ENCODE peak calls at places on chromosomes 1 and 21, in eight cellular contexts. L, F, C, B, Q, J, Y and O are unnamed samples.
A peak's percentile ranks its signal among the peaks of the same experiment; 100 is the strongest.

GRCh38 chr1:235917267-235917811 is 50.6 kb upstream of the LYST start:
- DNase-seq in Q (peak; percentile 68), L (no peak), B (peak; percentile 53), C (peak; percentile 56), J (no peak), Y (peak; percentile 100), F (peak; percentile 58), O (peak; percentile 74)

GRCh38 chr1:95232646-95233320 is 1.2 kb upstream of the RWDD3 start:
- DNase-seq in Q (no peak), B (no peak), F (no peak), C (no peak), L (no peak), Y (peak; percentile 27), J (no peak), O (no peak)

GRCh38 chr1:35605071-35605881 is 32.2 kb downstream of the TFAP2E start:
- DNase-seq in C (no peak), J (no peak), Q (no peak), Y (no peak), L (no peak), F (no peak), B (no peak), O (no peak)

GRCh38 chr1:115557715-115558114 is 84.1 kb upstream of the VANGL1 start:
- DNase-seq in B (no peak), Q (no peak), L (peak; percentile 29), F (no peak), J (no peak), C (no peak), Y (no peak), O (no peak)

GRCh38 chr1:121566346-121566745 is 381.6 kb downstream of the SRGAP2C start:
- DNase-seq in J (no peak), Q (no peak), B (peak; percentile 17), C (no peak), F (no peak), L (no peak), Y (no peak), O (no peak)

GRCh38 chr1:219924348-219924747 is 4.0 kb downstream of the SLC30A10 start:
- DNase-seq in C (peak; percentile 29), B (no peak), F (no peak), Y (no peak), L (peak; percentile 98), Q (peak; percentile 42), J (no peak), O (no peak)

GRCh38 chr1:193747579-193747978 is 561.2 kb upstream of the B3GALT2 start:
- DNase-seq in Y (peak; percentile 24), C (no peak), L (no peak), B (no peak), F (no peak), Q (no peak), J (no peak), O (no peak)

GRCh38 chr1:80056179-80056578 is 1049.6 kb upstream of the ADGRL4 start:
- DNase-seq in C (no peak), J (no peak), F (no peak), B (no peak), Y (no peak), Q (no peak), L (no peak), O (no peak)

GRCh38 chr1:72438270-72438669 is 155.9 kb upstream of the NEGR1 start:
- DNase-seq in C (no peak), B (no peak), F (no peak), Y (peak; percentile 68), Q (no peak), L (no peak), J (no peak), O (no peak)

GRCh38 chr21:45419162-45419561 is 14.2 kb downstream of the COL18A1 start:
- DNase-seq in L (no peak), C (no peak), B (peak; percentile 13), Y (no peak), J (peak; percentile 29), Q (peak; percentile 2), F (no peak), O (no peak)

GRCh38 chr21:45948576-45949141 is 32.9 kb upstream of the COL6A1 start:
- DNase-seq in Y (no peak), F (no peak), C (no peak), L (no peak), B (no peak), J (peak; percentile 49), Q (no peak), O (no peak)

GRCh38 chr1:116472431-116472961 is 98.3 kb downstream of the CD58 start:
- DNase-seq in L (peak; percentile 74), Q (no peak), J (no peak), C (peak; percentile 49), Y (no peak), F (no peak), B (no peak), O (peak; percentile 83)

GRCh38 chr1:91700332-91700731 is 185.6 kb downstream of the TGFBR3 start:
- DNase-seq in B (no peak), F (no peak), L (no peak), Q (no peak), C (no peak), J (no peak), Y (peak; percentile 90), O (no peak)

GRCh38 chr1:41776896-41777431 is 141.8 kb downstream of the HIVEP3 start:
- DNase-seq in F (peak; percentile 86), C (no peak), L (no peak), B (no peak), Y (no peak), Q (peak; percentile 30), J (peak; percentile 97), O (no peak)

GRCh38 chr1:59083946-59084865 is 212.7 kb upstream of the FGGY start:
- DNase-seq in F (no peak), B (peak; percentile 36), L (no peak), J (no peak), Q (no peak), Y (peak; percentile 38), C (no peak), O (no peak)

GRCh38 chr1:209576798-209577197 is 6.7 kb upstream of the CAMK1G start:
- DNase-seq in J (peak; percentile 88), C (peak; percentile 89), B (peak; percentile 80), Y (peak; percentile 75), Q (peak; percentile 90), F (peak; percentile 83), L (peak; percentile 81), O (peak; percentile 86)

GRCh38 chr1:222788328-222789156 is 26.3 kb upstream of the DISP1 start:
- DNase-seq in C (no peak), L (no peak), Q (no peak), B (no peak), F (no peak), J (no peak), Y (no peak), O (no peak)

DNA sequence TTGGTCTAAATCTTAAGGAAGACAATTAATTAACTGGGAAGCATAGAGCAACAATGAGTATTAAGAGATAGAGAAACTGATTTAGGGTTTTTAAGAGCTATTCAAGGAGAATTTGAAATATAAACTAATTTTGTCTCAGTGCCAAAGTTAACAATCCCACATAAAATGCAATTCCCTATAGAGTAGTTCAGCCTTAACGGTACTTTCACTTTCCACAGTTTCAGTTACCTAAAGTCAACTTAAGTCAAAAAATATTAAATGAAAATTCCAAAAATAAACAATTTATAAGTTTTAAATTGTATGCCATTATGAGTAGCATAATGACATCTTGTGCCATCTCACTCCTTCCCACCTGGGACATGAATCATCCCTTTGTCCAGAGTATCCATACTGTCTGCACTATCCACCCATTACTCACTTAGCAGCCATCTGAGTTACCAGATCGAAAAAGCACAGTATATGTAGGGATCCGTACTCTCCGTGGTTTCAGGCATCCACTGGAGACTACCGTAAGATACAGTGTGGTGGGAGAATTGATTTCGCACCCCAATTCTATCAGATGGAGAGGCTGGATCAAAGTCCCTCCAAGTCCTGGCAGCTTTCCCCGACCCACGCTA is 4.8 kb upstream of the SARS1 start:
- DNase-seq in J (no peak), Y (peak; percentile 65), Q (no peak), L (peak; percentile 35), F (no peak), B (no peak), C (no peak), O (no peak)
- H3K4me3 ChIP-seq in J (peak overlapping the region; percentile 18), Y (no peak overlapping the region), Q (no peak overlapping the region), L (peak overlapping the region; percentile 34), F (peak overlapping the region; percentile 3), B (no peak overlapping the region), C (no peak overlapping the region), O (no peak overlapping the region)

DNA sequence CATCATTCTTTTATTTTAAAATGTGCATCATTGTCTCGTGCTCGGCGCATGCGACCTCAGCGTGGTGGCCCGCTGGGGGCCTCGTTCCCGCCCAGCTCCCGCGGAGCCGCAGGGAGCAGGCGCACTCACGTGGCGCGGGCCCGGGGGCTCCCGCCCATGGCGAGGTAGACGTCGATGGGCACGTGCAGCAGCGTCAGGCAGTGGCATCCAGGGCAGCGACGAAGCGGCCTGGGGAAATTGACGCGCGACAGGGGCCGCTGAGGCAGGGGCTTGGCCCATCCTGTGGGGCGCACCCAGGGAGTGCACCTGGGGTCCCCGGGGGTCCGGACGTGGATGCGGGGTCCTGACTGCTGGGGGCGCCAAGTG is 994 bp downstream of the FAM229A start:
- DNase-seq in F (no peak), J (no peak), C (no peak), L (no peak), Y (no peak), B (no peak), Q (no peak), O (no peak)
- H3K4me3 ChIP-seq in F (peak overlapping the region; percentile 40), J (peak overlapping the region; percentile 50), C (no peak overlapping the region), L (peak overlapping the region; percentile 42), Y (no peak overlapping the region), B (no peak overlapping the region), Q (peak overlapping the region; percentile 67), O (no peak overlapping the region)

DNA sequence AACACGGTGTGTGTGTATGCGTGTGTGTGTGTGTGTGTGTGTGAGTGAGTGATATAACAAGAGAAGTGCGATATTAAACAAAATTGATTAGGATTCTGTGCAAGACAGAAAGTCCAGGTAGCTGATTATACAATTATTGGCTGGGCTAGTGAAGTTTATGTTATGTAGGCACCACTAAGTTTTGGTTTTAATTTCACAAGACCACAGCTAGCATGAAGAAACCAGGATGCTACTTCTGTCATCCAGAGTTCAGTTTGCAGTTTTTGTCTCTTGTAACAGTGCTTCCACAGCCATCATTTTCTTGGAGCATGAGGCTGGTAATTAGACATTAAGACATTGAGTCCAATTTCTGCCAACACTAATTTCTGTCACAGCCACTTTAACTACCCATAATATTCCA is 1590.2 kb upstream of the B3GALT2 start:
- DNase-seq in B (no peak), Y (no peak), J (no peak), L (no peak), C (no peak), Q (no peak), F (no peak), O (no peak)
- H3K4me3 ChIP-seq in B (no peak overlapping the region), Y (no peak overlapping the region), J (no peak overlapping the region), L (no peak overlapping the region), C (no peak overlapping the region), Q (no peak overlapping the region), F (no peak overlapping the region), O (no peak overlapping the region)

DNA sequence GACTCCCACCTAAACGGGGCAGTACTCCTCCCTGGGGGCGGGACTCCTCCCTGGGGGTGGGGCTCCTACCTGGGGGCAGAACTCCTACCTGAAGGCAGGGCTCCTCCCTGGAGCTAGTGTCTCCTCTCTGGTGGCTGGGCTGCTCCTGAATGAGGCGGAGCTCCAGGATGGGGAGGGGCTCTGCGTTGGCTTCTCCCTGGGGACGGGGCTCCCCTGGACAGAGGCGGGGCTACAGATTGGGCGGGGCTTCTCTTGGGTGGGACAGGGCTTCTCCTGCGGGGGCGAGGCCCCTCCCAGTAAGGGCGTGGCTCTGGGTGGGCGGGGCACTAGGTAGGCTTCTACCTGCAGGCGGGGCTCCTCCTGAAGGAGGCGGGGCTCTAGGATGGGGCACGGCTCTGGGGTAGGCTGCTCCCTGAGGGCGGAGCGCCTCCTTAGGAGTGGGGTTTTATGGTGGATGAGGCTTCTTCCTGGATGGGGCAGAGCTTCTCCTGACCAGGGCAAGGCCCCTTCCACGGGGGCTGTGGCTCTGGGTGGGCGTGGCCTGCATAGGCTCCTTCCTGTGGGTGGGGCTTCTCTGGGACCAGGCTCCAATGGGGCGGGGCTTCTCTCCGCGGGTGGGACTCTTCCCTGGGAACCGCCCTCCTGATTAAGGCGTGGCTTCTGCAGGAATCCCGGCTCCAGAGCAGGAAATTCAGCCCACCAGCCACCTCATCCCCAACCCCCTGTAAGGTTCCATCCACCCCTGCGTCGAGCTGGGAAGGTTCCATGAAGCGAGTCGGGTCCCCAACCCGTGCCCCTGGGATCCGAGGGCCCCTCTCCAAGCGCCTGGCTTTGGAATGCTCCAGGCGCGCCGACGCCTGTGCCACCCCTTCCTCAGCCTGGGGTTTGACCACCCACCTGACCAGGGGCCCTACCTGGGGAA is 22.7 kb upstream of the ARF1 start:
- DNase-seq in Y (peak; percentile 27), C (peak; percentile 99), F (peak; percentile 100), L (peak; percentile 97), Q (peak; percentile 88), B (peak; percentile 56), J (peak; percentile 99), O (peak; percentile 81)
- H3K4me3 ChIP-seq in Y (peak overlapping the region; percentile 11), C (no peak overlapping the region), F (peak overlapping the region; percentile 36), L (peak overlapping the region; percentile 17), Q (no peak overlapping the region), B (peak overlapping the region; percentile 11), J (peak overlapping the region; percentile 54), O (no peak overlapping the region)